ENCODE peak calls at places on chromosomes 4 and X, in ten cellular contexts. One of them, this sample, is unnamed.

GRCh38 chr4:24644983-24645764 is 60.8 kb upstream of the DHX15 start:
- DNase-seq in EL: peak; percentile 33
- DNase-seq in activated gamma-delta T cell treated with Interleukin-2 at 50 U/mL for 16 hours: no peak
- DNase-seq in stromal cell of bone marrow: no peak
- DNase-seq in activated T-cell treated with anti-CD3 and anti-CD28 coated beads, Interleukin-2, amount 50 U/mL, for 1 hour: no peak
- DNase-seq in cardiac muscle cell: peak; percentile 28
- DNase-seq in CD4-positive, alpha-beta T cell: no peak
- DNase-seq in progenitor cell of endocrine pancreas: no peak
- DNase-seq in astrocyte of the spinal cord: peak; percentile 26
- DNase-seq in mesothelial cell of epicardium: no peak
- DNase-seq in this sample: no peak

GRCh38 chrX:73852022-73852421 is 289.0 kb downstream of the CHIC1 start:
- DNase-seq in astrocyte of the spinal cord: no peak
- DNase-seq in EL: no peak
- DNase-seq in activated gamma-delta T cell treated with Interleukin-2 at 50 U/mL for 16 hours: no peak
- DNase-seq in activated T-cell treated with anti-CD3 and anti-CD28 coated beads, Interleukin-2, amount 50 U/mL, for 1 hour: no peak
- DNase-seq in progenitor cell of endocrine pancreas: no peak
- DNase-seq in stromal cell of bone marrow: no peak
- DNase-seq in mesothelial cell of epicardium: no peak
- DNase-seq in cardiac muscle cell: no peak
- DNase-seq in CD4-positive, alpha-beta T cell: no peak
- DNase-seq in this sample: no peak

GRCh38 chr4:141922224-141922623 is 285.8 kb downstream of the IL15 start:
- DNase-seq in activated T-cell treated with anti-CD3 and anti-CD28 coated beads, Interleukin-2, amount 50 U/mL, for 1 hour: no peak
- DNase-seq in activated gamma-delta T cell treated with Interleukin-2 at 50 U/mL for 16 hours: no peak
- DNase-seq in mesothelial cell of epicardium: no peak
- DNase-seq in astrocyte of the spinal cord: no peak
- DNase-seq in progenitor cell of endocrine pancreas: no peak
- DNase-seq in cardiac muscle cell: no peak
- DNase-seq in CD4-positive, alpha-beta T cell: no peak
- DNase-seq in stromal cell of bone marrow: peak; percentile 29
- DNase-seq in EL: no peak
- DNase-seq in this sample: no peak

GRCh38 chrX:49041683-49042529 is 1.3 kb downstream of the TFE3 start:
- DNase-seq in activated gamma-delta T cell treated with Interleukin-2 at 50 U/mL for 16 hours: no peak
- DNase-seq in activated T-cell treated with anti-CD3 and anti-CD28 coated beads, Interleukin-2, amount 50 U/mL, for 1 hour: no peak
- DNase-seq in mesothelial cell of epicardium: no peak
- DNase-seq in progenitor cell of endocrine pancreas: no peak
- DNase-seq in stromal cell of bone marrow: no peak
- DNase-seq in astrocyte of the spinal cord: peak; percentile 30
- DNase-seq in CD4-positive, alpha-beta T cell: no peak
- DNase-seq in cardiac muscle cell: peak; percentile 48
- DNase-seq in EL: peak; percentile 82
- DNase-seq in this sample: no peak

GRCh38 chrX:149129767-149130166 is 375.3 kb downstream of the IDS start:
- DNase-seq in cardiac muscle cell: no peak
- DNase-seq in activated T-cell treated with anti-CD3 and anti-CD28 coated beads, Interleukin-2, amount 50 U/mL, for 1 hour: no peak
- DNase-seq in astrocyte of the spinal cord: no peak
- DNase-seq in CD4-positive, alpha-beta T cell: no peak
- DNase-seq in stromal cell of bone marrow: no peak
- DNase-seq in mesothelial cell of epicardium: no peak
- DNase-seq in EL: no peak
- DNase-seq in activated gamma-delta T cell treated with Interleukin-2 at 50 U/mL for 16 hours: no peak
- DNase-seq in progenitor cell of endocrine pancreas: no peak
- DNase-seq in this sample: no peak

GRCh38 chr4:99586322-99586721 is 11.7 kb downstream of the MTTP start:
- DNase-seq in activated gamma-delta T cell treated with Interleukin-2 at 50 U/mL for 16 hours: no peak
- DNase-seq in progenitor cell of endocrine pancreas: no peak
- DNase-seq in stromal cell of bone marrow: no peak
- DNase-seq in EL: no peak
- DNase-seq in CD4-positive, alpha-beta T cell: no peak
- DNase-seq in mesothelial cell of epicardium: no peak
- DNase-seq in cardiac muscle cell: no peak
- DNase-seq in activated T-cell treated with anti-CD3 and anti-CD28 coated beads, Interleukin-2, amount 50 U/mL, for 1 hour: no peak
- DNase-seq in astrocyte of the spinal cord: no peak
- DNase-seq in this sample: no peak

GRCh38 chrX:133307637-133308485 is 89.7 kb upstream of the TFDP3 start:
- DNase-seq in EL: no peak
- DNase-seq in cardiac muscle cell: peak; percentile 3
- DNase-seq in activated T-cell treated with anti-CD3 and anti-CD28 coated beads, Interleukin-2, amount 50 U/mL, for 1 hour: no peak
- DNase-seq in activated gamma-delta T cell treated with Interleukin-2 at 50 U/mL for 16 hours: no peak
- DNase-seq in stromal cell of bone marrow: no peak
- DNase-seq in CD4-positive, alpha-beta T cell: no peak
- DNase-seq in mesothelial cell of epicardium: no peak
- DNase-seq in astrocyte of the spinal cord: no peak
- DNase-seq in progenitor cell of endocrine pancreas: no peak
- DNase-seq in this sample: no peak

GRCh38 chr4:52407545-52407944 is 251.6 kb downstream of the USP46 start:
- DNase-seq in EL: no peak
- DNase-seq in mesothelial cell of epicardium: no peak
- DNase-seq in activated gamma-delta T cell treated with Interleukin-2 at 50 U/mL for 16 hours: no peak
- DNase-seq in CD4-positive, alpha-beta T cell: no peak
- DNase-seq in stromal cell of bone marrow: no peak
- DNase-seq in cardiac muscle cell: no peak
- DNase-seq in progenitor cell of endocrine pancreas: no peak
- DNase-seq in astrocyte of the spinal cord: no peak
- DNase-seq in activated T-cell treated with anti-CD3 and anti-CD28 coated beads, Interleukin-2, amount 50 U/mL, for 1 hour: no peak
- DNase-seq in this sample: no peak

GRCh38 chr4:3644849-3645627 is 112.8 kb upstream of the LRPAP1 start:
- DNase-seq in progenitor cell of endocrine pancreas: no peak
- DNase-seq in stromal cell of bone marrow: no peak
- DNase-seq in activated gamma-delta T cell treated with Interleukin-2 at 50 U/mL for 16 hours: no peak
- DNase-seq in astrocyte of the spinal cord: no peak
- DNase-seq in cardiac muscle cell: no peak
- DNase-seq in activated T-cell treated with anti-CD3 and anti-CD28 coated beads, Interleukin-2, amount 50 U/mL, for 1 hour: no peak
- DNase-seq in mesothelial cell of epicardium: no peak
- DNase-seq in EL: peak; percentile 62
- DNase-seq in CD4-positive, alpha-beta T cell: no peak
- DNase-seq in this sample: peak; percentile 3

GRCh38 chr4:184170996-184171395 is 46.7 kb downstream of the ENPP6 start:
- DNase-seq in activated T-cell treated with anti-CD3 and anti-CD28 coated beads, Interleukin-2, amount 50 U/mL, for 1 hour: no peak
- DNase-seq in mesothelial cell of epicardium: no peak
- DNase-seq in activated gamma-delta T cell treated with Interleukin-2 at 50 U/mL for 16 hours: no peak
- DNase-seq in progenitor cell of endocrine pancreas: no peak
- DNase-seq in astrocyte of the spinal cord: peak; percentile 60
- DNase-seq in EL: peak; percentile 44
- DNase-seq in CD4-positive, alpha-beta T cell: no peak
- DNase-seq in stromal cell of bone marrow: no peak
- DNase-seq in cardiac muscle cell: peak; percentile 26
- DNase-seq in this sample: no peak

GRCh38 chr4:30269850-30270249 is 450.3 kb upstream of the PCDH7 start:
- DNase-seq in mesothelial cell of epicardium: no peak
- DNase-seq in CD4-positive, alpha-beta T cell: no peak
- DNase-seq in EL: no peak
- DNase-seq in stromal cell of bone marrow: no peak
- DNase-seq in astrocyte of the spinal cord: no peak
- DNase-seq in activated gamma-delta T cell treated with Interleukin-2 at 50 U/mL for 16 hours: no peak
- DNase-seq in activated T-cell treated with anti-CD3 and anti-CD28 coated beads, Interleukin-2, amount 50 U/mL, for 1 hour: no peak
- DNase-seq in cardiac muscle cell: no peak
- DNase-seq in progenitor cell of endocrine pancreas: no peak
- DNase-seq in this sample: no peak

GRCh38 chr4:11261066-11261850 is 167.4 kb downstream of the HS3ST1 start:
- DNase-seq in cardiac muscle cell: no peak
- DNase-seq in mesothelial cell of epicardium: no peak
- DNase-seq in activated gamma-delta T cell treated with Interleukin-2 at 50 U/mL for 16 hours: no peak
- DNase-seq in activated T-cell treated with anti-CD3 and anti-CD28 coated beads, Interleukin-2, amount 50 U/mL, for 1 hour: no peak
- DNase-seq in astrocyte of the spinal cord: no peak
- DNase-seq in CD4-positive, alpha-beta T cell: no peak
- DNase-seq in stromal cell of bone marrow: no peak
- DNase-seq in EL: no peak
- DNase-seq in progenitor cell of endocrine pancreas: no peak
- DNase-seq in this sample: no peak

GRCh38 chrX:26262121-26262523 is 46.2 kb downstream of the MAGEB5 start:
- DNase-seq in CD4-positive, alpha-beta T cell: no peak
- DNase-seq in astrocyte of the spinal cord: peak; percentile 83
- DNase-seq in mesothelial cell of epicardium: no peak
- DNase-seq in progenitor cell of endocrine pancreas: no peak
- DNase-seq in activated T-cell treated with anti-CD3 and anti-CD28 coated beads, Interleukin-2, amount 50 U/mL, for 1 hour: no peak
- DNase-seq in activated gamma-delta T cell treated with Interleukin-2 at 50 U/mL for 16 hours: no peak
- DNase-seq in stromal cell of bone marrow: no peak
- DNase-seq in EL: no peak
- DNase-seq in cardiac muscle cell: peak; percentile 70
- DNase-seq in this sample: peak; percentile 45

GRCh38 chr4:152161676-152162330 is 374.1 kb downstream of the FBXW7 start:
- DNase-seq in progenitor cell of endocrine pancreas: no peak
- DNase-seq in activated gamma-delta T cell treated with Interleukin-2 at 50 U/mL for 16 hours: no peak
- DNase-seq in astrocyte of the spinal cord: no peak
- DNase-seq in cardiac muscle cell: no peak
- DNase-seq in EL: no peak
- DNase-seq in stromal cell of bone marrow: peak; percentile 27
- DNase-seq in mesothelial cell of epicardium: no peak
- DNase-seq in activated T-cell treated with anti-CD3 and anti-CD28 coated beads, Interleukin-2, amount 50 U/mL, for 1 hour: no peak
- DNase-seq in CD4-positive, alpha-beta T cell: no peak
- DNase-seq in this sample: no peak

GRCh38 chr4:17616283-17616682 is 1.8 kb downstream of the MED28 start:
- DNase-seq in astrocyte of the spinal cord: no peak
- DNase-seq in EL: no peak
- DNase-seq in activated gamma-delta T cell treated with Interleukin-2 at 50 U/mL for 16 hours: no peak
- DNase-seq in stromal cell of bone marrow: no peak
- DNase-seq in CD4-positive, alpha-beta T cell: no peak
- DNase-seq in cardiac muscle cell: no peak
- DNase-seq in activated T-cell treated with anti-CD3 and anti-CD28 coated beads, Interleukin-2, amount 50 U/mL, for 1 hour: no peak
- DNase-seq in mesothelial cell of epicardium: no peak
- DNase-seq in progenitor cell of endocrine pancreas: no peak
- DNase-seq in this sample: no peak